ENCODE peak calls at places on chromosomes 1 and 21, in five cellular contexts. One of them, this sample, is unnamed.

GRCh38 chr1:229087906-229088305 is 183.0 kb upstream of the RAB4A start:
- DNase-seq in upper lobe of right lung: no peak
- DNase-seq in heart right ventricle: no peak
- DNase-seq in HFF-Myc: no peak
- DNase-seq in ascending aorta: peak
- DNase-seq in this sample: no peak

GRCh38 chr1:48600182-48600581 is 128.2 kb upstream of the SPATA6 start:
- DNase-seq in ascending aorta: no peak
- DNase-seq in HFF-Myc: no peak
- DNase-seq in upper lobe of right lung: no peak
- DNase-seq in heart right ventricle: no peak
- DNase-seq in this sample: no peak

GRCh38 chr1:163203561-163203960 is 845 bp upstream of the RGS5 start:
- DNase-seq in upper lobe of right lung: no peak
- DNase-seq in heart right ventricle: no peak
- DNase-seq in ascending aorta: no peak
- DNase-seq in HFF-Myc: no peak
- DNase-seq in this sample: no peak

GRCh38 chr1:203669739-203670138 is 43.1 kb downstream of the ATP2B4 start:
- DNase-seq in upper lobe of right lung: no peak
- DNase-seq in heart right ventricle: no peak
- DNase-seq in HFF-Myc: no peak
- DNase-seq in ascending aorta: no peak
- DNase-seq in this sample: peak

GRCh38 chr1:116878804-116879477 is 30.8 kb upstream of the PTGFRN start:
- DNase-seq in heart right ventricle: peak
- DNase-seq in upper lobe of right lung: no peak
- DNase-seq in ascending aorta: peak
- DNase-seq in HFF-Myc: peak
- DNase-seq in this sample: no peak

GRCh38 chr1:113508364-113509164 is 118.2 kb downstream of the MAGI3 start:
- DNase-seq in upper lobe of right lung: no peak
- DNase-seq in ascending aorta: no peak
- DNase-seq in heart right ventricle: no peak
- DNase-seq in HFF-Myc: no peak
- DNase-seq in this sample: no peak

GRCh38 chr1:27152004-27152828 is 2.7 kb downstream of the SLC9A1 start:
- DNase-seq in heart right ventricle: peak
- DNase-seq in upper lobe of right lung: no peak
- DNase-seq in ascending aorta: no peak
- DNase-seq in HFF-Myc: no peak
- DNase-seq in this sample: no peak

GRCh38 chr21:23152130-23152529 is 2153.9 kb downstream of the NCAM2 start:
- DNase-seq in HFF-Myc: no peak
- DNase-seq in ascending aorta: no peak
- DNase-seq in upper lobe of right lung: no peak
- DNase-seq in heart right ventricle: no peak
- DNase-seq in this sample: no peak

GRCh38 chr1:24861821-24862727 is 68.0 kb downstream of the RUNX3 start:
- DNase-seq in HFF-Myc: no peak
- DNase-seq in ascending aorta: no peak
- DNase-seq in heart right ventricle: no peak
- DNase-seq in upper lobe of right lung: no peak
- DNase-seq in this sample: no peak

GRCh38 chr1:237788069-237788468 is 102.7 kb downstream of the ZP4 start:
- DNase-seq in upper lobe of right lung: no peak
- DNase-seq in HFF-Myc: no peak
- DNase-seq in ascending aorta: no peak
- DNase-seq in heart right ventricle: no peak
- DNase-seq in this sample: no peak

GRCh38 chr1:187270256-187270655 is 441.5 kb downstream of the PLA2G4A start:
- DNase-seq in HFF-Myc: no peak
- DNase-seq in ascending aorta: no peak
- DNase-seq in upper lobe of right lung: no peak
- DNase-seq in heart right ventricle: no peak
- DNase-seq in this sample: no peak

GRCh38 chr1:234170622-234171021 is 202.6 kb upstream of the COA6 start:
- DNase-seq in upper lobe of right lung: no peak
- DNase-seq in HFF-Myc: no peak
- DNase-seq in heart right ventricle: no peak
- DNase-seq in ascending aorta: peak
- DNase-seq in this sample: no peak

GRCh38 chr1:25053576-25054075 is 123.5 kb upstream of the RUNX3 start:
- DNase-seq in ascending aorta: no peak
- DNase-seq in heart right ventricle: no peak
- DNase-seq in upper lobe of right lung: peak
- DNase-seq in HFF-Myc: no peak
- DNase-seq in this sample: no peak

GRCh38 chr21:28235169-28235892 is 757.3 kb downstream of the LTN1 start:
- DNase-seq in ascending aorta: no peak
- DNase-seq in upper lobe of right lung: no peak
- DNase-seq in HFF-Myc: no peak
- DNase-seq in heart right ventricle: peak
- DNase-seq in this sample: no peak

GRCh38 chr1:63774617-63775417 is 1.0 kb downstream of the ROR1 start:
- DNase-seq in upper lobe of right lung: peak
- DNase-seq in HFF-Myc: no peak
- DNase-seq in heart right ventricle: peak
- DNase-seq in ascending aorta: peak
- DNase-seq in this sample: peak

GRCh38 chr1:172167801-172168596 is 252.5 kb upstream of the C1orf105 start:
- DNase-seq in HFF-Myc: no peak
- DNase-seq in upper lobe of right lung: no peak
- DNase-seq in heart right ventricle: no peak
- DNase-seq in ascending aorta: no peak
- DNase-seq in this sample: no peak

GRCh38 chr1:235073331-235073967 is 55.2 kb downstream of the TOMM20 start:
- DNase-seq in ascending aorta: peak
- DNase-seq in heart right ventricle: peak
- DNase-seq in upper lobe of right lung: peak
- DNase-seq in HFF-Myc: no peak
- DNase-seq in this sample: no peak

GRCh38 chr1:62875676-62876075 is 91.7 kb downstream of the ATG4C start:
- DNase-seq in heart right ventricle: no peak
- DNase-seq in upper lobe of right lung: no peak
- DNase-seq in ascending aorta: no peak
- DNase-seq in HFF-Myc: no peak
- DNase-seq in this sample: no peak

GRCh38 chr1:16918371-16918770 is 3.4 kb upstream of the CROCC start:
- DNase-seq in heart right ventricle: no peak
- DNase-seq in upper lobe of right lung: peak
- DNase-seq in ascending aorta: no peak
- DNase-seq in HFF-Myc: no peak
- DNase-seq in this sample: no peak

GRCh38 chr21:38853421-38853919 is 47.7 kb downstream of the ETS2 start:
- DNase-seq in HFF-Myc: no peak
- DNase-seq in heart right ventricle: peak
- DNase-seq in ascending aorta: no peak
- DNase-seq in upper lobe of right lung: no peak
- DNase-seq in this sample: peak

GRCh38 chr1:208093754-208094719 is 150.1 kb downstream of the PLXNA2 start:
- DNase-seq in heart right ventricle: peak
- DNase-seq in upper lobe of right lung: peak
- DNase-seq in ascending aorta: peak
- DNase-seq in HFF-Myc: no peak
- DNase-seq in this sample: peak

GRCh38 chr1:64235133-64235532 is 31.7 kb downstream of the UBE2U start:
- DNase-seq in ascending aorta: no peak
- DNase-seq in HFF-Myc: no peak
- DNase-seq in heart right ventricle: no peak
- DNase-seq in upper lobe of right lung: no peak
- DNase-seq in this sample: no peak

GRCh38 chr1:116006486-116006964 is 30.2 kb downstream of the SLC22A15 start:
- DNase-seq in heart right ventricle: no peak
- DNase-seq in HFF-Myc: no peak
- DNase-seq in upper lobe of right lung: no peak
- DNase-seq in ascending aorta: no peak
- DNase-seq in this sample: no peak

GRCh38 chr1:197736689-197737088 is 38.6 kb downstream of the DENND1B start:
- DNase-seq in HFF-Myc: no peak
- DNase-seq in ascending aorta: no peak
- DNase-seq in heart right ventricle: no peak
- DNase-seq in upper lobe of right lung: no peak
- DNase-seq in this sample: peak

GRCh38 chr1:205458777-205459566 is 3.1 kb upstream of the BLACAT1 start:
- DNase-seq in upper lobe of right lung: peak
- DNase-seq in ascending aorta: no peak
- DNase-seq in heart right ventricle: no peak
- DNase-seq in HFF-Myc: no peak
- DNase-seq in this sample: no peak

GRCh38 chr21:33265664-33266049 is 510 bp upstream of the IL10RB start:
- DNase-seq in ascending aorta: peak
- DNase-seq in HFF-Myc: no peak
- DNase-seq in upper lobe of right lung: peak
- DNase-seq in heart right ventricle: no peak
- DNase-seq in this sample: no peak

GRCh38 chr21:15053531-15053930 is 11.3 kb downstream of the NRIP1 start:
- DNase-seq in HFF-Myc: no peak
- DNase-seq in ascending aorta: no peak
- DNase-seq in upper lobe of right lung: no peak
- DNase-seq in heart right ventricle: no peak
- DNase-seq in this sample: no peak

GRCh38 chr1:36287595-36287994 is 18.6 kb upstream of the SH3D21 start:
- DNase-seq in heart right ventricle: no peak
- DNase-seq in HFF-Myc: no peak
- DNase-seq in ascending aorta: no peak
- DNase-seq in upper lobe of right lung: no peak
- DNase-seq in this sample: no peak

GRCh38 chr1:192852001-192852400 is 43.2 kb downstream of the RGS2 start:
- DNase-seq in ascending aorta: no peak
- DNase-seq in heart right ventricle: no peak
- DNase-seq in HFF-Myc: no peak
- DNase-seq in upper lobe of right lung: no peak
- DNase-seq in this sample: no peak
- H3K4me3 ChIP-seq in ascending aorta: no peak
- H3K4me3 ChIP-seq in heart right ventricle: no peak
- H3K4me3 ChIP-seq in HFF-Myc: no peak
- H3K4me3 ChIP-seq in upper lobe of right lung: no peak
- H3K4me3 ChIP-seq in this sample: no peak

GRCh38 chr21:41919666-41920398 is 34.0 kb downstream of the C2CD2 start:
- DNase-seq in upper lobe of right lung: no peak
- DNase-seq in heart right ventricle: no peak
- DNase-seq in ascending aorta: no peak
- DNase-seq in HFF-Myc: no peak
- DNase-seq in this sample: no peak
- H3K4me3 ChIP-seq in upper lobe of right lung: no peak
- H3K4me3 ChIP-seq in heart right ventricle: no peak
- H3K4me3 ChIP-seq in ascending aorta: no peak
- H3K4me3 ChIP-seq in HFF-Myc: no peak
- H3K4me3 ChIP-seq in this sample: no peak

DNA sequence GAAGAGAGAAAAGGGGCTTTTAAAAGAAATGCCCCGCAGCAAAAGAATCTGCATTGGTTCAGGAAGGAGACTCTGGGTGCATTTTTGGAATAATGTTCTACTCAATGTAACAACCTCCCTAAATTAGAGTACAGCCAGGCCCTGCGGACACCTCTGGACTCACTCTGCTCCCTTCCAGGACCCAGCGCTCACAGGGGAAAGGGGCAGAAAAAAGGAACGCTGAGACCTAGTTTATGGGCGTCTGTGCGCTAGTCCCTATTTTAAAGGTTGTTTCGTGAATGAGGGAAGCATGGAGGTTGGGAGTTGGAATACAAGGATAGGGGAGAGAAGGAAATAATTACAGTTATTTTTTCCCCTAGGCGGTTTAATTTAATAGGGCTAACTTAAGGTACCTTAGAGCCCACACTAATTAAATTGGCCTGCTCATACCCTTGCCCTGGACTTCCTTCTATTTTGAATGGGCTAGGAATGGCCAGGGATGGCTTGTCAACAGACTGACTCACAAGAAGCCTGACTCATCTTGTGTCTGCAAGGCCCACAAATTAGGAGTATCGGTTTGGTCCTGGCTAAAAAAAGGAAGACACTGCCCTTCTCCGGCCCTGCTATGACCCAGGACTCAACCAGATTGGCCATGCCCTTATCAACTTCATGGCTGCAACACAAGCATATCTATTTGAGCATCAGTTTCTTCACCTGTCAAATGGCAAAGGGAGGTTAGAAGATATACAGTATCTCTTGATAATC is 1.9 kb upstream of the SSBP3 start:
- DNase-seq in upper lobe of right lung: no peak
- DNase-seq in HFF-Myc: peak
- DNase-seq in ascending aorta: peak
- DNase-seq in heart right ventricle: no peak
- DNase-seq in this sample: peak
- H3K4me3 ChIP-seq in upper lobe of right lung: peak
- H3K4me3 ChIP-seq in HFF-Myc: peak
- H3K4me3 ChIP-seq in ascending aorta: no peak
- H3K4me3 ChIP-seq in heart right ventricle: peak
- H3K4me3 ChIP-seq in this sample: no peak

GRCh38 chr1:84550826-84551225 is 23.4 kb downstream of the CTBS start:
- DNase-seq in upper lobe of right lung: no peak
- DNase-seq in heart right ventricle: no peak
- DNase-seq in HFF-Myc: no peak
- DNase-seq in ascending aorta: no peak
- DNase-seq in this sample: no peak
- H3K4me3 ChIP-seq in upper lobe of right lung: no peak
- H3K4me3 ChIP-seq in heart right ventricle: no peak
- H3K4me3 ChIP-seq in HFF-Myc: no peak
- H3K4me3 ChIP-seq in ascending aorta: no peak
- H3K4me3 ChIP-seq in this sample: no peak

GRCh38 chr1:174265273-174265672 is 106.0 kb downstream of the RABGAP1L start:
- DNase-seq in ascending aorta: no peak
- DNase-seq in upper lobe of right lung: no peak
- DNase-seq in heart right ventricle: no peak
- DNase-seq in HFF-Myc: no peak
- DNase-seq in this sample: no peak

GRCh38 chr1:174269932-174270651 is 110.8 kb downstream of the RABGAP1L start:
- DNase-seq in upper lobe of right lung: no peak
- DNase-seq in ascending aorta: no peak
- DNase-seq in HFF-Myc: no peak
- DNase-seq in heart right ventricle: no peak
- DNase-seq in this sample: no peak

GRCh38 chr1:174266476-174266875 is 107.2 kb downstream of the RABGAP1L start:
- DNase-seq in HFF-Myc: no peak
- DNase-seq in ascending aorta: no peak
- DNase-seq in heart right ventricle: no peak
- DNase-seq in upper lobe of right lung: no peak
- DNase-seq in this sample: no peak

GRCh38 chr1:174262747-174263241 is 103.5 kb downstream of the RABGAP1L start:
- DNase-seq in upper lobe of right lung: no peak
- DNase-seq in heart right ventricle: no peak
- DNase-seq in HFF-Myc: peak
- DNase-seq in ascending aorta: no peak
- DNase-seq in this sample: peak

DNA sequence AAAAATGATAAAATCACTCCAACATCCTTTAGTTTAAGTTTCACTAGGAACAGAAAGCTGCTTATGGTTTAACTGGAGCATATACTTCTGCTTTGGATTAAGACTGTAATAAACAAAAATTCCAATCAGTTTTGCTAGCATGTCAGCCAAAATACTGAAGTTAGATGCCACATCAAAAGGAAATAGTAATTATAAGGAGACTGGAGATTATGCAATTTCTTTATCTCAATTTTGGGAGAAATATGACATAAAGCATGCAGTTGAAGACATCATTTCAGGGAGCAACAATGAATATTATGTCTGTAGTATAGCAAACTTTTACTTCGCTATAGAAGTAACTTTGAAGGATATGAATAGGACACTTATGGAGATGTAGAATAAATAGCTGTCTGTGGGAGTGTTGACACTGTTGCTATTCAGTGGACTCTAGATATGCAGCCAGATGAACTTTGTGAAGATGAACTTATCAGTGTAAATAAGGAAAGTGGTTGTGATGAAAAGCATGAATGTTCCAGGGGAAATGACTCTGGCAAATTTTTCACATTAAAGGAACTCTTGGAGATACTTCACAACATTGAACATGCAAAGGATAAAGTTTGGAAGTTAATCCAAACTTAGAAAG is 107.8 kb downstream of the RABGAP1L start:
- DNase-seq in HFF-Myc: no peak
- DNase-seq in upper lobe of right lung: no peak
- DNase-seq in heart right ventricle: no peak
- DNase-seq in ascending aorta: no peak
- DNase-seq in this sample: no peak
- H3K4me3 ChIP-seq in HFF-Myc: no peak
- H3K4me3 ChIP-seq in upper lobe of right lung: no peak
- H3K4me3 ChIP-seq in heart right ventricle: no peak
- H3K4me3 ChIP-seq in ascending aorta: no peak
- H3K4me3 ChIP-seq in this sample: no peak